ENCODE peak calls at places on chromosomes 5 and 9, in five cellular contexts. E is SK-N-SH, D is HCT116, R is HepG2, V is A549. M is an unnamed sample.
A peak's percentile ranks its signal among the peaks of the same experiment; 100 is the strongest.

GRCh38 chr5:175585573-175585972 is 72.3 kb upstream of the HRH2 start:
- DNase-seq in E (no peak), D (no peak), R (no peak), V (no peak), M (no peak)

GRCh38 chr5:140038373-140038957 is 4.6 kb downstream of the NRG2 start:
- DNase-seq in E (peak; percentile 62), D (no peak), R (no peak), V (no peak), M (no peak)

GRCh38 chr9:95726756-95727155 is 148.7 kb upstream of the ERCC6L2 start:
- DNase-seq in E (peak; percentile 63), D (peak; percentile 26), R (peak; percentile 48), V (peak; percentile 42), M (peak; percentile 15)

GRCh38 chr9:33103381-33104110 is 27.1 kb upstream of the SMU1 start:
- DNase-seq in E (no peak), D (no peak), R (no peak), V (no peak), M (no peak)

GRCh38 chr9:2281031-2281802 is 266.1 kb downstream of the SMARCA2 start:
- DNase-seq in E (no peak), D (no peak), R (no peak), V (no peak), M (no peak)

GRCh38 chr9:128275198-128276007 is at the start of gene GOLGA2:
- DNase-seq in E (peak; percentile 86), D (peak; percentile 24), R (peak; percentile 56), V (no peak), M (peak; percentile 80)

GRCh38 chr9:20054734-20055133 is 265.9 kb upstream of the SLC24A2 start:
- DNase-seq in E (no peak), D (no peak), R (no peak), V (no peak), M (no peak)

GRCh38 chr9:114776683-114777399 is 29.0 kb downstream of the TNFSF15 start:
- DNase-seq in E (no peak), D (no peak), R (no peak), V (no peak), M (no peak)

GRCh38 chr9:137639303-137640051 is 20.7 kb downstream of the EHMT1 start:
- DNase-seq in E (no peak), D (no peak), R (no peak), V (no peak), M (no peak)

GRCh38 chr5:886051-886450 is 6.5 kb downstream of the BRD9 start:
- DNase-seq in E (no peak), D (no peak), R (no peak), V (no peak), M (no peak)

GRCh38 chr9:69044226-69045219 is 9.0 kb downstream of the FXN start:
- DNase-seq in E (peak; percentile 50), D (no peak), R (no peak), V (no peak), M (peak; percentile 50)

GRCh38 chr5:137320056-137321045 is 178.8 kb downstream of the SPOCK1 start:
- DNase-seq in E (peak; percentile 68), D (peak; percentile 21), R (peak; percentile 24), V (peak; percentile 54), M (peak; percentile 43)

DNA sequence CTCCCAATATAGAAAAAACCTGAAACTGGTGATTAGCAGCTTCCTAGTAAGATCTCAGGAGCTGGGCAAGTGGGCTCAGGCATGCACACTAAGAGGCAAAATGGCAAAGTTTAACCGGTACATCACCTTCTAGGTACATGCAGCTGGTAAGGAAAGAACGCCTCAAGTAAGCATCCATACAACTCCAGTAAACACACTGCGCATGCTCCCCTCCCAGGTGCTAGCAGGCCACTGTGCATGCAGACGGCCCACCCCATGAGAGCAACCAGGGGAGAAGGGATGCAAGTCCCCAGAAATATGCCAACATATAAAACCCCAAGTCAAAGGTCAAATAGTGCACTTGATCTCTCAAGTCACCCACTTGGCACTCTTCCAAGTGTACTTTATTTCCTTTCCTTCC is 228.6 kb upstream of the KIF2A start:
- DNase-seq in E (no peak), D (no peak), R (no peak), V (no peak), M (no peak)
- H3K4me2 ChIP-seq in E (no peak overlapping the region), D (no peak overlapping the region), R (no peak overlapping the region), V (no peak overlapping the region), M (no peak overlapping the region)

GRCh38 chr9:93668261-93668871 is 92.0 kb downstream of the PHF2 start:
- DNase-seq in E (no peak), D (no peak), R (no peak), V (no peak), M (peak; percentile 91)
- TF ChIP-seq REST in E (no peak), D (no peak), R (no peak), V (no peak), M (no peak)

GRCh38 chr5:69416180-69416579 is 1.3 kb downstream of the MARVELD2 start:
- DNase-seq in E (no peak), D (no peak), R (no peak), V (no peak), M (no peak)

GRCh38 chr5:69414885-69415583 is at the start of gene MARVELD2:
- DNase-seq in E (peak; percentile 26), D (peak; percentile 77), R (peak; percentile 81), V (peak; percentile 77), M (no peak)

GRCh38 chr5:69418559-69418958 is 3.6 kb downstream of the MARVELD2 start:
- DNase-seq in E (no peak), D (no peak), R (no peak), V (no peak), M (no peak)

GRCh38 chr5:69416699-69417098 is 1.8 kb downstream of the MARVELD2 start:
- DNase-seq in E (no peak), D (no peak), R (no peak), V (no peak), M (no peak)

GRCh38 chr5:69415584-69415958 is 655 bp downstream of the MARVELD2 start:
- DNase-seq in E (no peak), D (peak; percentile 7), R (peak; percentile 5), V (no peak), M (no peak)
- H3K4me2 ChIP-seq in E (no peak overlapping the region), D (peak overlapping the region; percentile 82), R (peak overlapping the region; percentile 81), V (peak overlapping the region; percentile 87), M (no peak overlapping the region)

GRCh38 chr9:124657526-124657925 is 113.6 kb downstream of the NR6A1 start:
- DNase-seq in E (no peak), D (no peak), R (no peak), V (no peak), M (peak; percentile 29)

GRCh38 chr9:124658165-124659017 is 112.7 kb downstream of the NR6A1 start:
- DNase-seq in E (peak; percentile 76), D (peak; percentile 93), R (peak; percentile 76), V (peak; percentile 97), M (peak; percentile 23)

GRCh38 chr9:124652994-124653393 is 118.1 kb downstream of the NR6A1 start:
- DNase-seq in E (no peak), D (no peak), R (no peak), V (no peak), M (no peak)

GRCh38 chr9:124654431-124654830 is 116.7 kb downstream of the NR6A1 start:
- DNase-seq in E (no peak), D (no peak), R (no peak), V (no peak), M (no peak)

DNA sequence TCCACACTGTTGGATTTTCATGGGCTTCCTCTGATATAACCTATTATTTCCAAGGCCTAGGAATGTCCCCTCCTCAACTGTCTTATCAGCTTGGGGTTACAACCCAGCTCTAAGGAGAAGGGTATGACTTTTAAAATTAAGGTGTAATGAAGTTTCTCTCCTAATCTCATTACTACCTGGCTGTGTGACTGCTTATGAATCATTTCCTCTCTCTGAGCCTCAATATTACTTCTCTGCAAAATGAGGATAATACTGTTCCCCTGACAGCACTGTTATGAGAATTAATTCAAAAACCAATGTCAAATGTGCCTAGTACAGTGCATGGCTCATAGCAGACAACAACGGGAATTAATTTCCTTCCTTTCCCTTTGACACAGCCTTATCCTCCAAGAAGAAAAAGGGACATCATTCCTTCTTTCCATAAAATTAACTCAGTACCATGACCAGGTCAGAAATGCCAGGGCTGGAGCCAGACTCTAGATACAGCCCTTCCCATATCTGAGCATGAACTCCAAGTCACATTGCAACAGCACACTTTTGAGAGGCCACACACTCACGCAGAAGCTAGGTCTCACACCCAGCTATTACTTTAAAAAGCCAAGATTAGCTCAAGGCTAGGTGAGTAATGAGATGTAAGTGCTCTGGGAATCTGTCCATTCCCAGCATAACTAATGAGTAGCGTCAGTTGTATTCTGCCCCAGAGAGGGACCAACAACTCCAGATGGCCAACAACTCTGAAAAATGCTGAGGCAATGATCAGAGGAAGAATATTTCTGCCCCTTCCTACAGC is 118.7 kb downstream of the NR6A1 start:
- DNase-seq in E (peak; percentile 23), D (no peak), R (no peak), V (peak; percentile 75), M (no peak)
- TF ChIP-seq REST in E (peak; percentile 4), D (no peak), R (no peak), V (no peak), M (no peak)